ENCODE peak calls at places on chromosomes 7 and 10, in four cellular contexts. Z is GM12865, Q is cardiac fibroblast, C is stomach. M is an unnamed sample.
A peak's percentile ranks its signal among the peaks of the same experiment; 100 is the strongest.

GRCh38 chr7:82818091-82818620 is 344.5 kb downstream of the PCLO start:
- DNase-seq in Z (no peak), Q (no peak), C (no peak), M (no peak)

GRCh38 chr7:111259991-111260390 is 169.1 kb downstream of the LRRN3 start:
- DNase-seq in Z (no peak), Q (no peak), C (no peak), M (no peak)

GRCh38 chr7:29627631-29628030 is 64.0 kb downstream of the PRR15 start:
- DNase-seq in Z (no peak), Q (no peak), C (no peak), M (no peak)

GRCh38 chr10:117250409-117250808 is 9.5 kb downstream of the SLC18A2 start:
- DNase-seq in Z (no peak), Q (no peak), C (no peak), M (no peak)

GRCh38 chr10:122350893-122351292 is 23.6 kb upstream of the PLEKHA1 start:
- DNase-seq in Z (no peak), Q (no peak), C (peak; percentile 42), M (no peak)

GRCh38 chr10:34470307-34470706 is 344.8 kb downstream of the PARD3 start:
- DNase-seq in Z (no peak), Q (no peak), C (no peak), M (no peak)

GRCh38 chr10:86711237-86711956 is 43.1 kb downstream of the LDB3 start:
- DNase-seq in Z (peak; percentile 93), Q (peak; percentile 88), C (peak; percentile 90), M (peak; percentile 97)

GRCh38 chr10:1251769-1252168 is 195.6 kb downstream of the WDR37 start:
- DNase-seq in Z (no peak), Q (no peak), C (no peak), M (no peak)

GRCh38 chr7:48094861-48095293 is 5.8 kb downstream of the UPP1 start:
- DNase-seq in Z (no peak), Q (peak; percentile 77), C (no peak), M (no peak)

GRCh38 chr10:78756604-78757442 is 311.9 kb upstream of the ZMIZ1 start:
- DNase-seq in Z (no peak), Q (peak; percentile 97), C (peak; percentile 41), M (no peak)

GRCh38 chr10:88899886-88900285 is 19.8 kb downstream of the STAMBPL1 start:
- DNase-seq in Z (no peak), Q (no peak), C (no peak), M (no peak)

GRCh38 chr7:104007614-104008013 is 18.2 kb upstream of the RELN start:
- DNase-seq in Z (no peak), Q (no peak), C (no peak), M (no peak)

GRCh38 chr7:65840446-65840845 is 32.4 kb upstream of the VKORC1L1 start:
- DNase-seq in Z (peak; percentile 9), Q (no peak), C (no peak), M (peak; percentile 56)

GRCh38 chr10:2475711-2476110 is 591.6 kb upstream of the PFKP start:
- DNase-seq in Z (no peak), Q (no peak), C (no peak), M (no peak)

GRCh38 chr7:82345886-82346285 is 97.7 kb downstream of the CACNA2D1 start:
- DNase-seq in Z (no peak), Q (no peak), C (no peak), M (no peak)

GRCh38 chr7:127650842-127651555 is 995 bp upstream of the SND1 start:
- DNase-seq in Z (peak; percentile 57), Q (no peak), C (no peak), M (no peak)

GRCh38 chr10:117997673-117998072 is 49.1 kb downstream of the RAB11FIP2 start:
- DNase-seq in Z (no peak), Q (peak; percentile 37), C (no peak), M (no peak)

GRCh38 chr10:94407668-94408067 is 5.3 kb downstream of the TBC1D12 start:
- DNase-seq in Z (no peak), Q (no peak), C (no peak), M (no peak)

GRCh38 chr7:99210265-99210970 is 2.5 kb upstream of the KPNA7 start:
- DNase-seq in Z (peak; percentile 21), Q (peak; percentile 50), C (peak; percentile 31), M (no peak)

GRCh38 chr10:126663328-126663727 is 7.2 kb downstream of the C10orf90 start:
- DNase-seq in Z (no peak), Q (peak; percentile 97), C (no peak), M (no peak)

GRCh38 chr7:106167439-106168136 is 55.5 kb upstream of the SYPL1 start:
- DNase-seq in Z (no peak), Q (peak; percentile 34), C (no peak), M (no peak)

GRCh38 chr10:48775206-48775517 is 90.5 kb downstream of the WDFY4 start:
- DNase-seq in Z (no peak), Q (no peak), C (no peak), M (no peak)

GRCh38 chr10:103966671-103967432 is at the start of gene SLK:
- DNase-seq in Z (peak; percentile 93), Q (peak; percentile 79), C (peak; percentile 85), M (peak; percentile 95)

GRCh38 chr10:110625356-110625894 is 18.7 kb upstream of the RBM20 start:
- DNase-seq in Z (no peak), Q (no peak), C (no peak), M (no peak)
- TF ChIP-seq CTCF in Z (no peak), Q (no peak), C (no peak), M (no peak)

DNA sequence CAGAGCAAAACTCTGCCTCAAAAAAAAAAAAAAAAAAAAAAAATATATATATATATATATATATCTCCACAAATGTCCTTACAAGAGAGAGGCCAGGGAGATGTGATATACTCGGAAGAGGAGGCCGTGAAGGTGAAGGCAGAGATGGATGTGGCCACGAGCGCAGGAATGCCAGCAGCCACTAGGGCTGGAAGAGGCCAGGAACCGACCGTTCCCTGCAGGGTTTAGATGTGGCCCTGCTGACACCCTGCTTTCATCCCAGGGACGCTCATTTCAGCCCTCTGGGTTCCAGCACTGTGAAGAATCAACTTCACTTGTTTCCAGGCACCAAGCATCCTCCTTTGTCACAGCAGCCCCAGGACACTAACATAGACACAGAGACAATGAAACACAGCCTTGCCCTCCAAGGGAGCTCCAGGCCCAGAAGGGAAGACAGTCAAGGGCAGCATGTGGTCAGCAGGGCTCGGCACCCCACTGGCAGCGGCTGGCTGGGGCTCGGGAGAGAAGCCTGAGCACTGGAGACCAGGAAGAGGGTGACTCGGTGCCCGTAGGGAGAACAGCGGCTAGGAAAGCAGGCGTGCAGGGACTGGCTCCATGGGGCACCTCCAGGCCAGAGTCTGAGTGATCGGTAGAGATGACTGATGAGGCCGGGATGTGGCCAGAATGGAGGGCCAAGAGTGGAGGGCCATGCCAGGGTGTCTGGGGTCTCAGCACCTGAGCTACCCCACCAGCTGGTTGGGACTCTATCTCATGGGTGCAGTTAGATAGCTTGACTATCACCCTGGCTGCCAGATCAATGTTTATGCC is 7.6 kb downstream of the WDR86 start:
- DNase-seq in Z (no peak), Q (no peak), C (no peak), M (no peak)
- TF ChIP-seq CTCF in Z (no peak), Q (no peak), C (no peak), M (no peak)

GRCh38 chr7:534075-534474 is 14.4 kb upstream of the PDGFA start:
- DNase-seq in Z (no peak), Q (no peak), C (no peak), M (no peak)
- TF ChIP-seq CTCF in Z (no peak), Q (no peak), C (no peak), M (no peak)

GRCh38 chr10:99551158-99551557 is 18.4 kb downstream of the NKX2-3 start:
- DNase-seq in Z (peak; percentile 37), Q (peak; percentile 67), C (no peak), M (no peak)

GRCh38 chr10:99551616-99552015 is 18.9 kb downstream of the NKX2-3 start:
- DNase-seq in Z (no peak), Q (no peak), C (no peak), M (no peak)

GRCh38 chr10:99544322-99544721 is 11.6 kb downstream of the NKX2-3 start:
- DNase-seq in Z (no peak), Q (no peak), C (no peak), M (peak; percentile 4)

DNA sequence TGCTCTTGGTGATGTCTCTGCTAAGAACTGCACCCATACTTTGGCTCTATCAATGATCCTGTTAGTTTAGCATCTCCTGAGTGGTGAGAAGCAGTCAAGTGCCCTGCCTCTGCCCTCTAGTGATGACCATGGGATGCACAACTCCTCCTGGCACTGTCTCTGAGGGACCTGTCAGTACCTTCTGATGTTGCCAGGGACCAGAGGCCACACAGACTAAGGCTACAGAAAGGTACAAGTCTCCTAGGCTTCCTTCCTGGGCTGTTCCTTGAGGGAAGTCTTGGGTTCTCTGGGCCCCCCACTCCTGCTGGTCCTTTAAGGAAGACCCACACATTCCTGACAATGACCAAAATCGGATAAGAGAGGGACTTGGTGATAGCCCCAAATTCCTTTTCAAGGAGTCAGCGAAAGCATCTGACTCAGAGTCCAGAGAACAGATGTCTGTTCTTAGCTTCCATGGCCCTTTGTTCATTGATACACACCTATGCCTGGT is 15.3 kb downstream of the NKX2-3 start:
- DNase-seq in Z (peak; percentile 42), Q (peak; percentile 31), C (no peak), M (peak; percentile 57)
- TF ChIP-seq CTCF in Z (peak; percentile 47), Q (peak; percentile 43), C (no peak), M (peak; percentile 40)